ENCODE peak calls at places on chromosomes 12 and 14, in six cellular contexts. W is tibial nerve, N is adipocyte, Q is endothelial cell, B is adrenal gland, O is DMS 273 treated with DMSO at 0.1 percent for 48 hours. K is an unnamed sample.

GRCh38 chr12:2154050-2154449 is 101.3 kb downstream of the CACNA1C start:
- DNase-seq in W (no peak), N (peak; percentile 59), Q (no peak), B (no peak), O (no peak), K (no peak)

GRCh38 chr12:67991158-67991557 is 1.9 kb downstream of the IFNG-AS1 start:
- DNase-seq in W (no peak), N (no peak), Q (no peak), B (no peak), O (no peak), K (no peak)

GRCh38 chr12:32891956-32892355 is 4.6 kb downstream of the PKP2 start:
- DNase-seq in W (no peak), N (no peak), Q (no peak), B (no peak), O (no peak), K (no peak)

GRCh38 chr12:106068296-106068695 is 70.5 kb downstream of the NUAK1 start:
- DNase-seq in W (no peak), N (no peak), Q (no peak), B (no peak), O (no peak), K (no peak)

GRCh38 chr12:47920913-47921312 is 16.1 kb upstream of the VDR start:
- DNase-seq in W (no peak), N (no peak), Q (no peak), B (no peak), O (no peak), K (no peak)

GRCh38 chr14:38101679-38102078 is 106.0 kb upstream of the SSTR1 start:
- DNase-seq in W (no peak), N (no peak), Q (no peak), B (no peak), O (no peak), K (no peak)

GRCh38 chr12:55899035-55899434 is 28.7 kb downstream of the PYM1 start:
- DNase-seq in W (no peak), N (peak; percentile 41), Q (no peak), B (no peak), O (no peak), K (no peak)

GRCh38 chr14:72513994-72514659 is 379.8 kb downstream of the DPF3 start:
- DNase-seq in W (no peak), N (peak; percentile 87), Q (no peak), B (no peak), O (peak; percentile 33), K (no peak)

K was measured in progenitor cell of endocrine pancreas.